ENCODE peak calls at places on chromosome 14, in four cellular contexts. Z is effector memory CD4-positive, alpha-beta T cell; M is CD8-positive, alpha-beta T cell; B is NCI-H460. K is an unnamed sample.

GRCh38 chr14:68506021-68506644 is 286.7 kb downstream of the ZFP36L1 start:
- DNase-seq in Z (no peak), M (no peak), B (no peak), K (no peak)

GRCh38 chr14:100888789-100889315 is 14.7 kb downstream of the RTL1 start:
- DNase-seq in Z (no peak), M (no peak), B (no peak), K (no peak)

GRCh38 chr14:68074765-68075381 is 255.3 kb downstream of the RAD51B start:
- DNase-seq in Z (no peak), M (no peak), B (no peak), K (no peak)

GRCh38 chr14:88168498-88169165 is 154.4 kb downstream of the KCNK10 start:
- DNase-seq in Z (peak; percentile 29), M (peak; percentile 37), B (peak; percentile 43), K (peak; percentile 53)

GRCh38 chr14:76720382-76720813 is 40.9 kb upstream of the VASH1 start:
- DNase-seq in Z (no peak), M (no peak), B (no peak), K (no peak)

GRCh38 chr14:51328089-51328941 is 88.3 kb downstream of the TMX1 start:
- DNase-seq in Z (no peak), M (no peak), B (peak; percentile 5), K (no peak)

GRCh38 chr14:76261371-76261811 is 109.7 kb downstream of the GPATCH2L start:
- DNase-seq in Z (no peak), M (no peak), B (no peak), K (no peak)

GRCh38 chr14:59576332-59577294 is at the start of gene CCDC175:
- DNase-seq in Z (peak; percentile 59), M (peak; percentile 74), B (peak; percentile 91), K (peak; percentile 76)

GRCh38 chr14:56964885-56965284 is 154.6 kb upstream of the OTX2 start:
- DNase-seq in Z (no peak), M (no peak), B (no peak), K (no peak)

GRCh38 chr14:54387328-54387727 is 9.5 kb upstream of the CDKN3 start:
- DNase-seq in Z (no peak), M (no peak), B (no peak), K (no peak)

GRCh38 chr14:61177279-61178225 is 103.6 kb downstream of the TMEM30B start:
- DNase-seq in Z (no peak), M (no peak), B (peak; percentile 82), K (no peak)

GRCh38 chr14:36091096-36091495 is 85.4 kb downstream of the PTCSC3 start:
- DNase-seq in Z (no peak), M (no peak), B (peak; percentile 8), K (no peak)

GRCh38 chr14:75559451-75560187 is 18.8 kb upstream of the FLVCR2 start:
- DNase-seq in Z (no peak), M (no peak), B (no peak), K (no peak)

GRCh38 chr14:71013551-71014192 is 106.4 kb downstream of the PCNX1 start:
- DNase-seq in Z (no peak), M (no peak), B (no peak), K (no peak)

GRCh38 chr14:35932659-35933159 is 106.6 kb downstream of the BRMS1L start:
- DNase-seq in Z (no peak), M (peak; percentile 9), B (no peak), K (peak; percentile 48)

GRCh38 chr14:66244834-66245233 is 241.3 kb upstream of the CCDC196 start:
- DNase-seq in Z (no peak), M (no peak), B (no peak), K (no peak)

GRCh38 chr14:26729851-26730250 is 132.0 kb upstream of the NOVA1 start:
- DNase-seq in Z (no peak), M (no peak), B (no peak), K (no peak)

GRCh38 chr14:104104006-104104901 is 18.8 kb downstream of the ASPG start:
- DNase-seq in Z (no peak), M (no peak), B (no peak), K (no peak)

GRCh38 chr14:70213721-70214282 is 25.1 kb upstream of the SLC8A3 start:
- DNase-seq in Z (no peak), M (no peak), B (no peak), K (no peak)

GRCh38 chr14:99734406-99735051 is 50.4 kb downstream of the CYP46A1 start:
- DNase-seq in Z (no peak), M (no peak), B (no peak), K (no peak)

GRCh38 chr14:81363746-81364400 is 36.3 kb downstream of the STON2 start:
- DNase-seq in Z (no peak), M (no peak), B (no peak), K (no peak)

GRCh38 chr14:95361373-95362179 is 41.9 kb upstream of the CLMN start:
- DNase-seq in Z (no peak), M (no peak), B (no peak), K (no peak)

GRCh38 chr14:23321572-23322547 is 603 bp downstream of the PABPN1 start:
- DNase-seq in Z (peak; percentile 25), M (peak; percentile 5), B (no peak), K (peak; percentile 21)

GRCh38 chr14:22896351-22896750 is 13.3 kb downstream of the REM2 start:
- DNase-seq in Z (no peak), M (no peak), B (no peak), K (no peak)

GRCh38 chr14:102947321-102948103 is 25.0 kb downstream of the AMN start:
- DNase-seq in Z (no peak), M (no peak), B (no peak), K (no peak)

GRCh38 chr14:100588671-100589070 is 1.5 kb upstream of the BEGAIN start:
- DNase-seq in Z (no peak), M (no peak), B (no peak), K (no peak)

GRCh38 chr14:60968099-60968498 is 12.8 kb downstream of the TRMT5 start:
- DNase-seq in Z (no peak), M (no peak), B (no peak), K (no peak)

GRCh38 chr14:92610849-92611271 is 97.3 kb downstream of the RIN3 start:
- DNase-seq in Z (no peak), M (no peak), B (no peak), K (no peak)

GRCh38 chr14:24070285-24071143 is 848 bp upstream of the CPNE6 start:
- DNase-seq in Z (no peak), M (no peak), B (no peak), K (no peak)

GRCh38 chr14:67186789-67187188 is 2.5 kb upstream of the GARIN2 start:
- DNase-seq in Z (no peak), M (no peak), B (no peak), K (no peak)

GRCh38 chr14:105930572-105930971 is 404.2 kb downstream of the TMEM121 start:
- DNase-seq in Z (no peak), M (no peak), B (no peak), K (no peak)

GRCh38 chr14:59022144-59022543 is 166.3 kb upstream of the DAAM1 start:
- DNase-seq in Z (no peak), M (no peak), B (peak; percentile 7), K (no peak)

GRCh38 chr14:91377700-91378652 is 39.6 kb downstream of the CCDC88C start:
- DNase-seq in Z (no peak), M (no peak), B (no peak), K (no peak)